ENCODE peak calls at places on chromosomes 4 and X, in five cellular contexts. I is HepG2, Q is K562, W is HCT116, H is GM12878. J is an unnamed sample.

GRCh38 chr4:82380831-82381230 is 7.0 kb upstream of the HNRNPD start:
- DNase-seq in Q (no peak), H (no peak), I (no peak), W (no peak), J (no peak)

GRCh38 chr4:73308286-73308685 is 49.7 kb upstream of the ANKRD17 start:
- DNase-seq in I (peak; percentile 24), Q (no peak), W (no peak), H (no peak), J (no peak)

GRCh38 chr4:17188035-17188967 is 289.9 kb upstream of the LDB2 start:
- DNase-seq in I (no peak), H (no peak), Q (no peak), W (no peak), J (no peak)

GRCh38 chr4:86855572-86855971 is 6.4 kb upstream of the SLC10A6 start:
- DNase-seq in W (peak; percentile 18), H (no peak), Q (no peak), I (no peak), J (no peak)

GRCh38 chrX:118459494-118459893 is 36.1 kb upstream of the DOCK11 start:
- DNase-seq in W (no peak), I (peak; percentile 23), Q (peak; percentile 53), H (peak; percentile 2), J (no peak)

GRCh38 chr4:2469192-2469984 is 482 bp downstream of the RNF4 start:
- DNase-seq in W (no peak), H (no peak), I (no peak), Q (peak; percentile 75), J (no peak)

GRCh38 chrX:132909643-132910042 is 48.8 kb downstream of the HS6ST2 start:
- DNase-seq in I (no peak), H (no peak), Q (no peak), W (no peak), J (no peak)

GRCh38 chrX:47543496-47543895 is 17.5 kb upstream of the ARAF start:
- DNase-seq in W (no peak), I (no peak), H (no peak), Q (no peak), J (no peak)

GRCh38 chr4:37082912-37083311 is 161.6 kb upstream of the NWD2 start:
- DNase-seq in Q (no peak), I (no peak), H (no peak), W (no peak), J (no peak)

GRCh38 chrX:151359931-151360871 is 36.8 kb upstream of the VMA21 start:
- DNase-seq in H (no peak), W (no peak), Q (peak; percentile 8), I (peak; percentile 0), J (no peak)

GRCh38 chrX:153926863-153927685 is 1.0 kb upstream of the ARHGAP4 start:
- DNase-seq in Q (no peak), I (peak; percentile 72), W (no peak), H (peak; percentile 55), J (no peak)

GRCh38 chr4:186778134-186778533 is 54.5 kb upstream of the FAT1 start:
- DNase-seq in I (no peak), H (no peak), W (no peak), Q (no peak), J (no peak)

GRCh38 chr4:186781032-186781917 is 57.6 kb upstream of the FAT1 start:
- DNase-seq in I (peak; percentile 93), W (peak; percentile 66), Q (no peak), H (no peak), J (no peak)

GRCh38 chr4:186775867-186776266 is 52.2 kb upstream of the FAT1 start:
- DNase-seq in I (no peak), H (no peak), Q (no peak), W (no peak), J (no peak)

GRCh38 chr4:186782302-186782701 is 58.6 kb upstream of the FAT1 start:
- DNase-seq in Q (no peak), I (no peak), W (no peak), H (no peak), J (no peak)

DNA sequence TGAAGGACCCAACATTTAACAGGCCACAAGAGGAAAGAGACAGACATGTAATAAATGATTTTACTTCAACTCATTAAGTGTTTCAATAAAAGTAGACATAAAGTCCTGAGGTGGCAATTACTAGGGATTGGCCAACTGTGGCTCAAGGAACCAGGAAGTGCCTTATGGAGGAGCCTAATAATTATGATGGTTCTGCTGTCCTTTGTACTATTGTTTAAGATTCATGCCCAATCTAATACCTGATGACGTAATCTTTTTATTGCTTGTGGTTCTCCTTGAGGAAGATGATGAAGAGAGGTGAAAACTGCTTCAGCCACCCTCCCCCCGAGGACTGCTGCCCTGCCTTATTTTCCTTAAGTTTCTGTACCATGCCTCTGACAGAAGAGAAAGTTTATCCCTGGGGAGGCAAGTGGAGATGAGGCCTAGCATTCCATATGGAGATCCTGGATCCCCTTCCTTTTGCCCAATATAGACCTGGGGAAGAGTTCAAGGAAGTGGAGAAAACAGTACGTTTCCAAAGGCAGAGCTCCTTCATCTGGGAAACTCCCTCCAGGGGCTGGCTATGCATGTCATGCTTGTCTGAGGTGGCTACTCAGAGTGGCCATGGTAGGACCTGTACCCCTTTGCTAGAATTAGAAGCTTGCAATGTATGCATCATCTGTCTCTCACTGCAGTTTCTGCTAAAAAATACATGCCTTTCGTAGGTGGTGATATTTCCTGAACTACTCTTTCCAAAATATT is 56.8 kb upstream of the FAT1 start:
- DNase-seq in I (no peak), Q (no peak), H (no peak), W (no peak), J (no peak)
- H3K4me2 ChIP-seq in I (no peak overlapping the region), Q (no peak overlapping the region), H (no peak overlapping the region), W (peak overlapping the region; percentile 3), J (no peak overlapping the region)

GRCh38 chrX:3440981-3441380 is 94.5 kb upstream of the MXRA5 start:
- DNase-seq in I (no peak), H (no peak), Q (no peak), W (no peak), J (no peak)
- TF ChIP-seq CEBPB in I (no peak), H (no peak), Q (no peak), W (no peak), J (no peak)

GRCh38 chr4:88275949-88276515 is 8.3 kb downstream of the PPM1K start:
- DNase-seq in H (no peak), Q (no peak), W (no peak), I (no peak), J (no peak)
- H3K79me2 ChIP-seq in H (peaks cover 51% of the 10 kb centered on the region), Q (peaks cover 9% of the 10 kb centered on the region), W (no peaks in the 10 kb centered on the region), I (peaks cover 4% of the 10 kb centered on the region), J (no peaks in the 10 kb centered on the region)

GRCh38 chrX:103776586-103776985 is at the start of gene PLP1:
- DNase-seq in H (no peak), Q (no peak), W (no peak), I (no peak), J (no peak)
- H3K4me2 ChIP-seq in H (no peak within 1 kb of the TSS), Q (no peak within 1 kb of the TSS), W (no peak within 1 kb of the TSS), I (no peak within 1 kb of the TSS), J (no peak within 1 kb of the TSS)

GRCh38 chr4:136863756-136864155 is 668.5 kb downstream of the PCDH18 start:
- DNase-seq in W (peak; percentile 10), Q (no peak), I (no peak), H (no peak), J (no peak)
- TF ChIP-seq CEBPB in W (no peak), Q (no peak), I (no peak), H (no peak), J (no peak)

J was measured in H1.